ENCODE peak calls at places on chromosomes 11 and 22, in eight cellular contexts. V is NCI-H2107; Y is tibial nerve; P is stimulated activated CD4-positive, alpha-beta T cell treated with anti-CD3 and anti-CD28 coated beads, Interleukin-4, amount 100 ng/mL, for 48 hours; J is lung; W is SJCRH30; C is B cell; A is T-helper 1 cell. I is an unnamed sample.

GRCh38 chr11:18235935-18236334 is 667 bp downstream of the SAA4 start:
- DNase-seq in V (no peak), Y (no peak), P (no peak), J (no peak), W (no peak), C (no peak), A (no peak), I (no peak)

GRCh38 chr22:45504703-45505341 is 2.1 kb downstream of the FBLN1 start:
- DNase-seq in V (no peak), Y (no peak), P (no peak), J (no peak), W (peak; percentile 62), C (no peak), A (no peak), I (no peak)

GRCh38 chr11:96024666-96025065 is 100.8 kb upstream of the MTMR2 start:
- DNase-seq in V (no peak), Y (no peak), P (no peak), J (no peak), W (no peak), C (no peak), A (no peak), I (no peak)

GRCh38 chr11:358129-358805 is 11.0 kb upstream of the B4GALNT4 start:
- DNase-seq in V (no peak), Y (no peak), P (no peak), J (no peak), W (no peak), C (peak; percentile 11), A (no peak), I (no peak)

GRCh38 chr22:46632646-46633249 is 12.6 kb downstream of the GRAMD4 start:
- DNase-seq in V (no peak), Y (no peak), P (no peak), J (no peak), W (no peak), C (no peak), A (no peak), I (no peak)

GRCh38 chr22:38953577-38954413 is 3.6 kb upstream of the APOBEC3A start:
- DNase-seq in V (no peak), Y (no peak), P (peak; percentile 57), J (no peak), W (no peak), C (peak; percentile 44), A (peak; percentile 45), I (peak; percentile 13)

GRCh38 chr22:19742160-19743066 is 18.2 kb upstream of the TBX1 start:
- DNase-seq in V (no peak), Y (no peak), P (no peak), J (no peak), W (no peak), C (no peak), A (no peak), I (no peak)

GRCh38 chr11:86205415-86206268 is 38.9 kb upstream of the EED start:
- DNase-seq in V (no peak), Y (no peak), P (no peak), J (no peak), W (peak; percentile 48), C (no peak), A (no peak), I (no peak)

GRCh38 chr11:27700351-27701261 is at the start of gene BDNF:
- DNase-seq in V (no peak), Y (no peak), P (no peak), J (no peak), W (peak; percentile 41), C (no peak), A (no peak), I (no peak)

GRCh38 chr11:58024601-58025091 is 965 bp downstream of the OR9Q1 start:
- DNase-seq in V (no peak), Y (peak; percentile 52), P (no peak), J (peak; percentile 45), W (peak; percentile 90), C (no peak), A (no peak), I (no peak)

GRCh38 chr11:64754124-64754918 is 5.5 kb downstream of the PYGM start:
- DNase-seq in V (no peak), Y (no peak), P (no peak), J (no peak), W (no peak), C (no peak), A (no peak), I (no peak)

GRCh38 chr11:17601206-17602075 is 54.4 kb downstream of the OTOG start:
- DNase-seq in V (peak; percentile 22), Y (no peak), P (no peak), J (peak; percentile 23), W (peak; percentile 93), C (no peak), A (no peak), I (no peak)

GRCh38 chr22:19879651-19879995 is 24.9 kb upstream of the GNB1L start:
- DNase-seq in V (no peak), Y (peak; percentile 3), P (no peak), J (no peak), W (no peak), C (no peak), A (no peak), I (no peak)

GRCh38 chr11:22976146-22976545 is 115.9 kb upstream of the CCDC179 start:
- DNase-seq in V (no peak), Y (no peak), P (peak; percentile 1), J (no peak), W (peak; percentile 3), C (no peak), A (no peak), I (no peak)

GRCh38 chr11:11155962-11156815 is 196.9 kb downstream of the CSNK2A3 start:
- DNase-seq in V (no peak), Y (no peak), P (peak; percentile 54), J (no peak), W (peak; percentile 60), C (peak; percentile 26), A (peak; percentile 46), I (peak; percentile 36)

GRCh38 chr22:44755418-44755817 is 3.0 kb downstream of the ARHGAP8 start:
- DNase-seq in V (no peak), Y (no peak), P (no peak), J (peak; percentile 28), W (peak; percentile 15), C (no peak), A (no peak), I (no peak)

GRCh38 chr11:61332266-61332822 is 561 bp downstream of the DDB1 start:
- DNase-seq in V (no peak), Y (no peak), P (no peak), J (no peak), W (peak; percentile 27), C (no peak), A (no peak), I (no peak)

GRCh38 chr22:42895087-42895486 is 38.0 kb upstream of the ARFGAP3 start:
- DNase-seq in V (no peak), Y (no peak), P (peak; percentile 4), J (no peak), W (no peak), C (peak; percentile 55), A (no peak), I (no peak)

GRCh38 chr11:27040302-27041115 is at the start of gene BBOX1:
- DNase-seq in V (no peak), Y (no peak), P (no peak), J (no peak), W (no peak), C (no peak), A (no peak), I (no peak)

GRCh38 chr11:78253797-78254196 is 65.1 kb downstream of the USP35 start:
- DNase-seq in V (no peak), Y (no peak), P (no peak), J (no peak), W (no peak), C (no peak), A (no peak), I (no peak)

GRCh38 chr11:129455756-129456436 is 80.2 kb downstream of the BARX2 start:
- DNase-seq in V (no peak), Y (no peak), P (no peak), J (no peak), W (no peak), C (no peak), A (no peak), I (no peak)

GRCh38 chr11:19905280-19905853 is 192.7 kb downstream of the NAV2 start:
- DNase-seq in V (peak; percentile 22), Y (no peak), P (no peak), J (no peak), W (peak; percentile 73), C (no peak), A (no peak), I (no peak)

GRCh38 chr11:92152245-92152644 is 72.4 kb upstream of the FAT3 start:
- DNase-seq in V (no peak), Y (no peak), P (no peak), J (no peak), W (peak; percentile 22), C (no peak), A (no peak), I (no peak)

I was measured in effector memory CD4-positive, alpha-beta T cell.